ENCODE peak calls at places on chromosomes 1 and 21, in eight cellular contexts. M is foreskin fibroblast, E is GM23338, I is coronary artery, D is pancreas, O is astrocyte of the spinal cord, B is cardiac muscle cell, Q is fibroblast of pulmonary artery. J is an unnamed sample.

GRCh38 chr1:39639333-39640130 is at the start of gene HEYL:
- DNase-seq in M (peak), E (peak), I (peak), D (peak), O (no peak), B (peak), Q (peak), J (no peak)

GRCh38 chr1:186967659-186968394 is 139.1 kb downstream of the PLA2G4A start:
- DNase-seq in M (peak), E (no peak), I (no peak), D (no peak), O (peak), B (no peak), Q (peak), J (no peak)

GRCh38 chr1:193377472-193377871 is 191.1 kb upstream of the B3GALT2 start:
- DNase-seq in M (peak), E (no peak), I (no peak), D (no peak), O (no peak), B (no peak), Q (no peak), J (no peak)

GRCh38 chr1:162316187-162316586 is 60.5 kb downstream of the SPATA46 start:
- DNase-seq in M (no peak), E (no peak), I (no peak), D (no peak), O (no peak), B (no peak), Q (no peak), J (peak)

GRCh38 chr1:3963554-3963953 is 63.5 kb upstream of the C1orf174 start:
- DNase-seq in M (no peak), E (no peak), I (no peak), D (no peak), O (no peak), B (no peak), Q (no peak), J (no peak)

GRCh38 chr21:34365794-34366193 is 2.0 kb downstream of the KCNE2 start:
- DNase-seq in M (no peak), E (no peak), I (peak), D (no peak), O (no peak), B (no peak), Q (no peak), J (no peak)

GRCh38 chr1:39672551-39672947 is 642 bp upstream of the NT5C1A start:
- DNase-seq in M (no peak), E (peak), I (no peak), D (no peak), O (no peak), B (peak), Q (no peak), J (no peak)

GRCh38 chr1:181635108-181635507 is 151.8 kb downstream of the CACNA1E start:
- DNase-seq in M (no peak), E (no peak), I (no peak), D (no peak), O (no peak), B (no peak), Q (no peak), J (no peak)

GRCh38 chr1:34786521-34787325 is 5.7 kb downstream of the GJB3 start:
- DNase-seq in M (peak), E (peak), I (no peak), D (peak), O (peak), B (peak), Q (peak), J (peak)

GRCh38 chr1:38277646-38278045 is 231.1 kb upstream of the POU3F1 start:
- DNase-seq in M (no peak), E (no peak), I (no peak), D (no peak), O (no peak), B (no peak), Q (no peak), J (no peak)

GRCh38 chr1:86231076-86231475 is 74.5 kb upstream of the COL24A1 start:
- DNase-seq in M (peak), E (no peak), I (no peak), D (no peak), O (no peak), B (no peak), Q (no peak), J (no peak)

GRCh38 chr1:25700124-25700523 is 83.5 kb downstream of the MAN1C1 start:
- DNase-seq in M (peak), E (no peak), I (no peak), D (no peak), O (no peak), B (peak), Q (peak), J (no peak)

GRCh38 chr1:42933060-42933586 is 25.5 kb downstream of the SLC2A1 start:
- DNase-seq in M (no peak), E (no peak), I (no peak), D (no peak), O (no peak), B (no peak), Q (no peak), J (no peak)

GRCh38 chr1:42933610-42934009 is 25.1 kb downstream of the SLC2A1 start:
- DNase-seq in M (no peak), E (no peak), I (no peak), D (no peak), O (no peak), B (no peak), Q (no peak), J (no peak)

GRCh38 chr1:42931108-42931539 is 27.5 kb downstream of the SLC2A1 start:
- DNase-seq in M (peak), E (peak), I (no peak), D (no peak), O (no peak), B (peak), Q (peak), J (peak)

GRCh38 chr1:42931911-42932422 is 26.7 kb downstream of the SLC2A1 start:
- DNase-seq in M (no peak), E (peak), I (no peak), D (peak), O (no peak), B (no peak), Q (no peak), J (peak)

GRCh38 chr1:42932442-42932941 is 26.2 kb downstream of the SLC2A1 start:
- DNase-seq in M (no peak), E (no peak), I (no peak), D (peak), O (no peak), B (no peak), Q (no peak), J (no peak)
- H3K4me3 ChIP-seq in M (no peak), E (no peak), I (no peak), D (no peak), O (no peak), B (no peak), Q (no peak), J (peak)

DNA sequence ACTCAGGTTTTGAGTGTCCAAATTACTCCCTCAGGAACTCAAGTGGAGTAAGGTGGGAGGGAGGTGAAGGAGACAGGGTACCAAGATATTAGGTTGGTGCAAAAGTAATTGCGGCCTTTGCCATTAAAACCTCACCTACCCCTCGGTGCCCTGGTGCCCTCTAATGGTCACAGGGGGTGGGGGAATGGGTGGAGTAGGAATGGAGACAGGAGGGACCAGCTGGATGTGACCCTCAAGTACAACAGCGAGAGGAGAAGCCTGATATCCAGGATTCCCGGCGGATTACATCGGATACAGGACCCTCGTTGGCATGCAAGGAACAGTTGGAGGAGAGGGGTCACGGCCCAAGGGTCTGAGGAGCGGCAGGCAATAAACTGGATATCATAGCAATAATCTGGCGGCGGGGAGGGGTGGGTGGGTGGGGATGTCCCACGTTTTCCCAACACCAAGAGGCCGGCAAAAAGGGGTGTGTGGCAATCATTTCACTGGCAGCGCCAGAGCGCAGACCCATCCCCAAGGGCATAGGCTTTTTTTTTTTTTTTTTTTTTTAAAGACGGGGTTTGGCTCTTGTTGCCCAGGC is 4.3 kb upstream of the ZBTB7B start:
- DNase-seq in M (no peak), E (peak), I (no peak), D (no peak), O (no peak), B (no peak), Q (no peak), J (no peak)
- H3K4me3 ChIP-seq in M (no peak), E (no peak), I (no peak), D (no peak), O (no peak), B (no peak), Q (no peak), J (no peak)

GRCh38 chr1:15756143-15757015 is 2.2 kb upstream of the FBLIM1 start:
- DNase-seq in M (no peak), E (peak), I (peak), D (no peak), O (no peak), B (no peak), Q (no peak), J (peak)
- H3K4me3 ChIP-seq in M (no peak), E (peak), I (peak), D (no peak), O (no peak), B (no peak), Q (no peak), J (peak)

GRCh38 chr1:153566414-153567371 is 1.0 kb upstream of the S100A2 start:
- DNase-seq in M (peak), E (peak), I (peak), D (peak), O (peak), B (peak), Q (peak), J (no peak)
- H3K4me3 ChIP-seq in M (no peak), E (peak), I (peak), D (no peak), O (no peak), B (no peak), Q (no peak), J (no peak)

GRCh38 chr1:36626435-36626834 is 143.7 kb upstream of the CSF3R start:
- DNase-seq in M (no peak), E (no peak), I (no peak), D (no peak), O (no peak), B (no peak), Q (no peak), J (no peak)

GRCh38 chr1:36624466-36624865 is 141.8 kb upstream of the CSF3R start:
- DNase-seq in M (no peak), E (no peak), I (no peak), D (no peak), O (no peak), B (no peak), Q (no peak), J (no peak)

GRCh38 chr1:36625959-36626337 is 143.2 kb upstream of the CSF3R start:
- DNase-seq in M (no peak), E (peak), I (no peak), D (no peak), O (no peak), B (no peak), Q (no peak), J (no peak)

GRCh38 chr1:36622741-36623648 is 140.3 kb upstream of the CSF3R start:
- DNase-seq in M (no peak), E (no peak), I (no peak), D (peak), O (no peak), B (no peak), Q (no peak), J (peak)

DNA sequence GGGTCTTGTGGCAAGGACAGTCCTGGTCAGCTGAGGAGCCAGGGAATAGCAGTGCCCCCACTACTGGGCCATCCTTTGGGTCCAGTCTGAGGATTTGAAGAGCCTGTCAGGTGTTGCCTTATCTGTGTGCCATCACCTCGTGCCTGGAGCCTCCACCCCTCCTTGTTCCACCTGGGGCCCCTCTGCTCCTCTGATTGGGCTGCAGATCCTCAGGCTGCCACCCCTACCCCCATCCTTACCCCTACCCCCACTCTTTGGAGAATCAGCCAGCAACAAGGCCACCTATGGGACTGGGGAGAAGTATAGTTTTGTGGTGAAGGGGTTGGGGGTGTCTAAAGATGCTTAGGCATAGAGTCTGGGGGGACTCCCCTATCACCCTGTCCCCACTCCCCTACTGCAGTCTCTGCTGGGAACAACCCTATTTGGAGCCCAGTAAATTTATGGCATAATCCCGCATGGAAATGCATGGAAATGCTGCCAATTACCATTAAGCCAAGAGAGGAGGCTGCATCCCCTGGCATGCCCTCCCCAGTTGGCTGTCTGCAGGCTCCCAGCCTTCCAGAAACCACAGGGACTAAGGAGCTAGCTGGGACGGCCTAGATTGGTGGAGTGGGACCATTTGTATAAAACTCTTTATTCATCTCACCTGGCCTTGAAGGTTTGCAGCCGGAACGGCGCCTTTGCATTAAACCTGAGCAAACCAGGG is 142.7 kb upstream of the CSF3R start:
- DNase-seq in M (no peak), E (no peak), I (no peak), D (no peak), O (no peak), B (no peak), Q (no peak), J (no peak)
- H3K4me3 ChIP-seq in M (no peak), E (no peak), I (no peak), D (no peak), O (no peak), B (no peak), Q (no peak), J (no peak)

DNA sequence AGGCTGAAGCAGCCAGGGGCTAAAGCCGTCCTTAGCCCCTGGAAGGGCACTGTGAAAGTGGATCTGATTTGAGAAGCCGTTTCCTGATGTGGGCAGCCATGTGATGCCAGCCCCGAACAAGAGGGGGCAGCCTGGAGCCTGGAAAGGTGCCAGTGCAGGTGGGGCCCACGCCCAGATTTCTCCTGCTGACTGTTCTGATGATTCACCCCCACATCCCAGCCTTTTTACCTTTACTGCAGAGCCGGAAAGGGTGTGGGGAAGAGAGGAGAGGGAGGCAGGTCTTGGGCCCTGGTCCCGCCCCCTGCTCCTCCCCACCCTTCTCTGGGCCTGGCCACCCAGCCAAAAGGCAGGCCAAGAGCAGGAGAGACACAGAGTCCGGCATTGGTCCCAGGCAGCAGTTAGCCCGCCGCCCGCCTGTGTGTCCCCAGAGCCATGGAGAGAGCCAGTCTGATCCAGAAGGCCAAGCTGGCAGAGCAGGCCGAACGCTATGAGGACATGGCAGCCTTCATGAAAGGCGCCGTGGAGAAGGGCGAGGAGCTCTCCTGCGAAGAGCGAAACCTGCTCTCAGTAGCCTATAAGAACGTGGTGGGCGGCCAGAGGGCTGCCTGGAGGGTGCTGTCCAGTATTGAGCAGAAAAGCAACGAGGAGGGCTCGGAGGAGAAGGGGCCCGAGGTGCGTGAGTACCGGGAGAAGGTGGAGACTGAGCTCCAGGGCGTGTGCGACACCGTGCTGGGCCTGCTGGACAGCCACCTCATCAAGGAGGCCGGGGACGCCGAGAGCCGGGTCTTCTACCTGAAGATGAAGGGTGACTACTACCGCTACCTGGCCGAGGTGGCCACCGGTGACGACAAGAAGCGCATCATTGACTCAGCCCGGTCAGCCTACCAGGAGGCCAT is at the start of gene SFN:
- DNase-seq in M (no peak), E (peak), I (no peak), D (no peak), O (no peak), B (no peak), Q (no peak), J (peak)
- H3K4me3 ChIP-seq in M (no peak), E (peak), I (peak), D (no peak), O (no peak), B (no peak), Q (no peak), J (peak)

J was measured in Jurkat, Clone E6-1.